ENCODE peak calls at places on chromosomes 2 and 18, in eight cellular contexts. Q, R, X, O, P, W, L and N are unnamed samples.
A peak's percentile ranks its signal among the peaks of the same experiment; 100 is the strongest.

GRCh38 chr2:119223521-119224390 is at the start of gene STEAP3:
- DNase-seq in Q (peak; percentile 95), O (peak; percentile 87), L (no peak), W (no peak), R (no peak), X (no peak), P (peak; percentile 32), N (no peak)

GRCh38 chr18:43786893-43787292 is 509.6 kb upstream of the SYT4 start:
- DNase-seq in L (no peak), Q (no peak), R (no peak), P (no peak), X (no peak), W (no peak), O (no peak), N (no peak)

GRCh38 chr2:158665536-158666302 is 129.4 kb upstream of the DAPL1 start:
- DNase-seq in P (no peak), Q (no peak), O (no peak), R (no peak), X (no peak), L (no peak), W (no peak), N (no peak)

GRCh38 chr2:173822889-173823485 is 142.2 kb downstream of the SP3 start:
- DNase-seq in Q (no peak), X (no peak), W (no peak), P (no peak), R (no peak), L (no peak), O (no peak), N (no peak)

GRCh38 chr2:127675335-127676261 is at the start of gene LIMS2:
- DNase-seq in W (no peak), R (peak; percentile 37), L (no peak), P (peak; percentile 24), X (no peak), Q (peak; percentile 85), O (peak; percentile 80), N (no peak)

GRCh38 chr2:159262226-159262625 is 24.3 kb downstream of the WDSUB1 start:
- DNase-seq in O (no peak), Q (no peak), P (no peak), L (no peak), W (no peak), X (no peak), R (peak; percentile 29), N (no peak)

GRCh38 chr2:74886251-74886650 is 52.3 kb downstream of the HK2 start:
- DNase-seq in L (no peak), P (no peak), R (no peak), Q (no peak), O (no peak), W (no peak), X (no peak), N (no peak)

GRCh38 chr18:54004828-54005227 is 219.6 kb downstream of the MBD2 start:
- DNase-seq in P (peak; percentile 39), W (no peak), O (no peak), L (no peak), R (no peak), Q (no peak), X (no peak), N (no peak)

GRCh38 chr2:38068228-38068627 is 7.7 kb downstream of the CYP1B1 start:
- DNase-seq in L (no peak), R (no peak), O (no peak), Q (no peak), X (no peak), W (no peak), P (no peak), N (no peak)

GRCh38 chr2:38065502-38066135 is 10.3 kb downstream of the CYP1B1 start:
- DNase-seq in P (no peak), O (no peak), L (no peak), X (no peak), W (no peak), Q (no peak), R (no peak), N (peak; percentile 32)

GRCh38 chr2:38070438-38070837 is 5.5 kb downstream of the CYP1B1 start:
- DNase-seq in X (no peak), R (no peak), Q (no peak), W (no peak), L (no peak), P (no peak), O (no peak), N (no peak)

GRCh38 chr2:38064805-38065501 is 11.0 kb downstream of the CYP1B1 start:
- DNase-seq in L (no peak), W (no peak), P (no peak), O (no peak), R (no peak), X (no peak), Q (no peak), N (peak; percentile 53)

DNA sequence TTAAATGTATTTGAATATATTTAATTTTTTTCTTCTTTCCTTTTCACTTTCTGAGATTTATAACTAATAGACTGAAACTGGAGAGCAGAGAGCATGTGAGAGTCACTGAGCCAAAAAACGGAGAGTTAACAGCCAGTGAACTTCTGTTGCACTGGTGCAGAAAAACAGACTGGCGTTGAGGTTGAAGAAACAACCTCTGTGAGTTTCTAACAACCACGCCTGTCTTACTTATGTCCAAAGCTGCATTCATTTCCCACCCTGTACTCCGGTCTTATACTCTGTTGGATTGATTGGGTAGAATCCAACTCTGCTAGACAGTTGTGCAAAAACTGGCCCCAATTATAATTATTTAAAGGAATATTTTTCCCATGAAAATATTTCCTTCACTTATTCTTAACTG is 9.5 kb downstream of the CYP1B1 start:
- DNase-seq in X (no peak), P (no peak), L (no peak), Q (no peak), W (no peak), O (no peak), R (no peak), N (no peak)
- H3K4me3 ChIP-seq in X (no peak overlapping the region), P (no peak overlapping the region), L (no peak overlapping the region), Q (no peak overlapping the region), W (no peak overlapping the region), O (no peak overlapping the region), R (no peak overlapping the region), N (no peak overlapping the region)

GRCh38 chr18:11948852-11949523 is 32.3 kb upstream of the IMPA2 start:
- DNase-seq in X (no peak), O (no peak), R (peak; percentile 26), W (no peak), P (no peak), L (no peak), Q (no peak), N (no peak)

GRCh38 chr18:11950824-11951223 is 30.5 kb upstream of the IMPA2 start:
- DNase-seq in X (no peak), L (no peak), R (no peak), Q (no peak), O (no peak), P (no peak), W (no peak), N (no peak)

GRCh38 chr18:11944786-11945185 is 36.5 kb upstream of the IMPA2 start:
- DNase-seq in W (no peak), P (no peak), O (no peak), X (no peak), Q (no peak), R (no peak), L (no peak), N (no peak)

GRCh38 chr18:11947214-11948119 is 33.8 kb upstream of the IMPA2 start:
- DNase-seq in P (no peak), R (peak; percentile 80), W (no peak), Q (peak; percentile 97), L (no peak), X (peak; percentile 36), O (peak; percentile 97), N (peak; percentile 93)

GRCh38 chr18:11946756-11947155 is 34.6 kb upstream of the IMPA2 start:
- DNase-seq in O (no peak), P (no peak), L (no peak), X (no peak), Q (no peak), R (no peak), W (no peak), N (no peak)
- H3K4me3 ChIP-seq in O (peak overlapping the region; percentile 60), P (no peak overlapping the region), L (no peak overlapping the region), X (peak overlapping the region; percentile 73), Q (peak overlapping the region; percentile 52), R (no peak overlapping the region), W (no peak overlapping the region), N (peak overlapping the region; percentile 36)

GRCh38 chr2:226115102-226115831 is 684.4 kb downstream of the IRS1 start:
- DNase-seq in W (no peak), X (no peak), Q (no peak), L (no peak), O (no peak), P (peak; percentile 69), R (peak; percentile 86), N (peak; percentile 93)

GRCh38 chr2:226115832-226116200 is 683.8 kb downstream of the IRS1 start:
- DNase-seq in L (no peak), X (no peak), R (no peak), O (no peak), Q (no peak), W (no peak), P (no peak), N (no peak)

GRCh38 chr2:226116346-226116745 is 683.3 kb downstream of the IRS1 start:
- DNase-seq in Q (no peak), W (no peak), P (peak; percentile 75), X (no peak), O (no peak), R (no peak), L (no peak), N (no peak)

GRCh38 chr2:226118471-226119429 is 680.9 kb downstream of the IRS1 start:
- DNase-seq in L (peak; percentile 82), R (peak; percentile 77), P (peak; percentile 92), X (no peak), Q (peak; percentile 17), W (no peak), O (no peak), N (peak; percentile 93)

DNA sequence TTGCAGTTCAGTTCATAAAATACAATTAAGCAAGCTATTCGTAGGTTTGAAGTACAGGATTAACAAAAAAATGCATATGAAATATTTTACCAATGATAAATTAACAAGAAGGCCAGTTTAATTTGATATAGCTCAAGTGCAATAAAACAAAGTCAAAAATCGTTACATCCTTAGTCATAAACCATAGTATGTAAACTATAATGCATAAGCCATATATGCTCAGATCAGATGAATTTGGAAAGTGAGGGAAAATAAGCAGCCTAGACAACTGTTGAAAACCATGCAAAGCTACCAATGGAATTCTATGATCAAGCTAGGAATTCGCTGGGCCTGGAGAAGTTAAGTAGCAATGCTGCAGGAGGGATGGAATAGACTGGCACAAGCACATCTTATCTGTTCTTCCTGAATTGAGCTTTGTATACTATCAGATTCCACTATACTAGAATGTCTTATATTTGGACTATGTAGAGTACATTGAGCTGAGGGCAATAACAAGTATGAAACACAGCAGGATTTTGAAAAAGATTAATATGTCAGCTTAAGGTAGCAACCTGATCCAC is 682.0 kb downstream of the IRS1 start:
- DNase-seq in O (no peak), Q (no peak), W (no peak), R (no peak), P (no peak), X (no peak), L (no peak), N (no peak)
- H3K4me3 ChIP-seq in O (no peak overlapping the region), Q (no peak overlapping the region), W (no peak overlapping the region), R (no peak overlapping the region), P (no peak overlapping the region), X (no peak overlapping the region), L (no peak overlapping the region), N (no peak overlapping the region)

GRCh38 chr2:175001546-175001945 is 3.6 kb downstream of the CHN1 start:
- DNase-seq in O (no peak), Q (no peak), X (no peak), R (no peak), L (no peak), P (no peak), W (no peak), N (no peak)

GRCh38 chr2:175004980-175005832 is at the start of gene CHN1:
- DNase-seq in L (no peak), O (peak; percentile 87), P (peak; percentile 83), W (peak; percentile 23), X (peak; percentile 32), Q (peak; percentile 94), R (no peak), N (no peak)

GRCh38 chr2:175002547-175003274 is 2.5 kb downstream of the CHN1 start:
- DNase-seq in W (no peak), R (no peak), O (no peak), Q (no peak), X (no peak), P (no peak), L (no peak), N (no peak)

GRCh38 chr2:175004730-175004979 is 526 bp downstream of the CHN1 start:
- DNase-seq in L (no peak), O (no peak), Q (no peak), W (no peak), R (no peak), P (no peak), X (no peak), N (no peak)

DNA sequence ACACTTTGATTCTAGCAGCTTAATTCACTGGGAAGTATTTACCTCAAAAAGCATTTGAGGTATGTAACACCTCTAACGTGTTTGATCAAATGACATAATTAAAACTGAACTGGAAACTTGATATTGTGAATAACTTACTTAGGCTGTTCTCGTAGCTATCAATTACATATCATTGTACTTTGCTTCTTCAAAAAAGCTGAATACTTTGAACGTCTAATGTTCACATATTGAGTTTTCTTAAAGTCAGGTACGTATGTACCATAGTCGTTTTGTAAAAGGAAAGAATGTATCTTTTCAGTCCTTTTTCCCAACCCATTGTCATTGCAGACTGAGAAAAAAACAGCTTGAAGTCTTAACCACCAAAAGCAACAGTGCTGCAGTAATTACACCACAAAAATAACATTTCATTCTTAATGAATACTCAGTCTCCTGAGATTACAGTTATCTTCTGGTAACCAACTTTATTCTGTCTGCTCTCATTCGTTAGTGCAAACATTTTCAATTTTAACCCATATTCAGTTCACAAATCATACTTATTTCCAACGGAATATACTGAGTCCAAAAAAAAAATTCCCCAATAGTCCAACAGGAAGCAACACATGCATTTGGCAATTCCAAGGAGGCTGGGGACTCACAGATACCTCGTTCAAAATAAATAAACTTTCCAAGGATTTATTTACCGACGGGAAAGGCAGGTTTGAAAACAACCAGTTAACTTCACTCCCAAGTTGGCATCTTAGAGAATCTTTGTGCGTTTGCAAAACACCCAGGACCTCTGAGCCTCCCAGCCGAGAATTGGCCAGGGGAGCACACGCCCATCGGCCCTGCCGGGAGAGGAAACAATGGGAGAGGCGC is 1.1 kb downstream of the CHN1 start:
- DNase-seq in X (no peak), L (no peak), W (no peak), Q (no peak), O (no peak), P (peak; percentile 35), R (no peak), N (no peak)
- H3K4me3 ChIP-seq in X (no peak overlapping the region), L (peak overlapping the region; percentile 94), W (no peak overlapping the region), Q (peak overlapping the region; percentile 99), O (peak overlapping the region; percentile 65), P (peak overlapping the region; percentile 46), R (peak overlapping the region; percentile 79), N (peak overlapping the region; percentile 69)